ENCODE peak calls at places on chromosomes 7 and 10, in seven cellular contexts. E, H, Y, G, R, A and C are unnamed samples.

GRCh38 chr10:43851030-43851429 is 202.3 kb upstream of the ZNF32 start:
- DNase-seq in H (no peak), E (no peak), A (no peak), Y (no peak), R (no peak), G (no peak), C (no peak)

GRCh38 chr7:160958-161725 is 31.2 kb upstream of the FAM20C start:
- DNase-seq in H (no peak), R (no peak), A (no peak), G (peak), Y (no peak), E (no peak), C (no peak)

GRCh38 chr7:47454066-47454950 is 127.6 kb downstream of the TNS3 start:
- DNase-seq in H (no peak), G (no peak), A (no peak), E (no peak), Y (no peak), R (no peak), C (no peak)

GRCh38 chr10:86291616-86292340 is 74.8 kb downstream of the GRID1 start:
- DNase-seq in G (no peak), E (no peak), A (no peak), H (no peak), Y (no peak), R (no peak), C (no peak)

GRCh38 chr7:149422914-149423285 is 38.0 kb downstream of the ZNF777 start:
- DNase-seq in E (peak), A (peak), Y (no peak), R (no peak), H (no peak), G (no peak), C (no peak)

GRCh38 chr7:2037805-2038635 is 194.7 kb downstream of the MAD1L1 start:
- DNase-seq in A (no peak), R (no peak), G (peak), H (peak), Y (no peak), E (no peak), C (no peak)

GRCh38 chr7:40800771-40801170 is 666.0 kb downstream of the SUGCT start:
- DNase-seq in H (no peak), E (no peak), R (no peak), A (no peak), Y (no peak), G (peak), C (no peak)

GRCh38 chr10:131899116-131899690 is 1.6 kb upstream of the PPP2R2D start:
- DNase-seq in G (no peak), A (no peak), Y (no peak), H (no peak), E (no peak), R (no peak), C (no peak)

GRCh38 chr10:71484352-71484751 is 87.6 kb downstream of the CDH23 start:
- DNase-seq in Y (no peak), E (no peak), G (no peak), A (no peak), R (no peak), H (no peak), C (no peak)

GRCh38 chr7:148987751-148988512 is 40.4 kb downstream of the PDIA4 start:
- DNase-seq in E (no peak), Y (no peak), H (no peak), R (no peak), G (no peak), A (no peak), C (no peak)

GRCh38 chr10:45581497-45582385 is 90.8 kb downstream of the ZFAND4 start:
- DNase-seq in Y (no peak), E (no peak), R (no peak), A (no peak), H (no peak), G (no peak), C (no peak)

GRCh38 chr7:140214075-140214684 is 37.4 kb upstream of the KDM7A start:
- DNase-seq in A (no peak), G (no peak), H (peak), Y (no peak), R (no peak), E (no peak), C (no peak)

GRCh38 chr7:93211228-93211818 is 14.9 kb downstream of the HEPACAM2 start:
- DNase-seq in G (no peak), R (no peak), Y (no peak), E (no peak), H (no peak), A (no peak), C (no peak)

GRCh38 chr10:123229927-123230630 is 75.9 kb downstream of the BUB3 start:
- DNase-seq in H (no peak), A (no peak), R (no peak), G (no peak), E (no peak), Y (no peak), C (no peak)

GRCh38 chr10:26573674-26574073 is 123.8 kb upstream of the PDSS1 start:
- DNase-seq in R (no peak), E (no peak), G (no peak), A (no peak), Y (no peak), H (no peak), C (no peak)

GRCh38 chr10:82361317-82361716 is 486.3 kb downstream of the NRG3 start:
- DNase-seq in R (no peak), H (no peak), G (no peak), Y (no peak), A (no peak), E (no peak), C (no peak)

GRCh38 chr10:82969405-82969804 is 1094.4 kb downstream of the NRG3 start:
- DNase-seq in E (no peak), Y (no peak), G (no peak), R (no peak), A (no peak), H (peak), C (peak)

GRCh38 chr10:78802866-78803265 is 265.9 kb upstream of the ZMIZ1 start:
- DNase-seq in Y (no peak), R (peak), A (no peak), H (peak), E (no peak), G (peak), C (no peak)

GRCh38 chr10:132788180-132788830 is 2.4 kb upstream of the NKX6-2 start:
- DNase-seq in E (no peak), G (no peak), H (peak), A (no peak), Y (no peak), R (no peak), C (no peak)